ENCODE peak calls at places on chromosomes 13 and 19, in seven cellular contexts. T is right atrium auricular region, Q is colonic mucosa, M is psoas muscle, I is fibroblast of lung, F is tibial nerve, J is right cardiac atrium. R is an unnamed sample. For H3K27me3 and H3K4me1, the result is how much of the 10 kb centered on the place peaks cover.

GRCh38 chr19:15276620-15277019 is 44.4 kb upstream of the EPHX3 start:
- DNase-seq in T (no peak), Q (no peak), M (no peak), I (no peak), F (no peak), J (no peak), R (no peak)

GRCh38 chr13:20465218-20465879 is 60.3 kb downstream of the CRYL1 start:
- DNase-seq in T (no peak), Q (peak), M (no peak), I (peak), F (no peak), J (no peak), R (no peak)

GRCh38 chr13:98784666-98785065 is 32.2 kb upstream of the SLC15A1 start:
- DNase-seq in T (no peak), Q (peak), M (no peak), I (no peak), F (no peak), J (no peak), R (no peak)

GRCh38 chr13:110236431-110236830 is 70.5 kb downstream of the COL4A1 start:
- DNase-seq in T (no peak), Q (no peak), M (no peak), I (no peak), F (no peak), J (no peak), R (no peak)

GRCh38 chr13:110036060-110036459 is 249.7 kb upstream of the IRS2 start:
- DNase-seq in T (no peak), Q (no peak), M (no peak), I (no peak), F (no peak), J (no peak), R (no peak)

GRCh38 chr19:49468746-49469447 is 5.1 kb upstream of the FLT3LG start:
- DNase-seq in T (peak), Q (peak), M (peak), I (peak), F (peak), J (peak), R (peak)

GRCh38 chr19:33715462-33715861 is 81.2 kb upstream of the KCTD15 start:
- DNase-seq in T (no peak), Q (no peak), M (no peak), I (no peak), F (no peak), J (no peak), R (no peak)

GRCh38 chr13:113551081-113552000 is 33.2 kb upstream of the TFDP1 start:
- DNase-seq in T (peak), Q (peak), M (no peak), I (no peak), F (no peak), J (no peak), R (no peak)

GRCh38 chr19:19737559-19738332 is 4.8 kb upstream of the ZNF14 start:
- DNase-seq in T (no peak), Q (no peak), M (no peak), I (no peak), F (no peak), J (no peak), R (no peak)

GRCh38 chr13:23506821-23507210 is 63.4 kb upstream of the TNFRSF19 start:
- DNase-seq in T (no peak), Q (no peak), M (no peak), I (peak), F (no peak), J (no peak), R (no peak)

GRCh38 chr13:37479901-37480300 is 118.7 kb downstream of the POSTN start:
- DNase-seq in T (no peak), Q (no peak), M (no peak), I (peak), F (no peak), J (no peak), R (no peak)

GRCh38 chr13:44267966-44268365 is 105.7 kb upstream of the SERP2 start:
- DNase-seq in T (no peak), Q (no peak), M (no peak), I (peak), F (no peak), J (no peak), R (no peak)

GRCh38 chr13:83168575-83168974 is 713.7 kb downstream of the SLITRK1 start:
- DNase-seq in T (no peak), Q (no peak), M (no peak), I (no peak), F (no peak), J (no peak), R (no peak)

GRCh38 chr19:49133621-49134454 is 14.5 kb downstream of the PPFIA3 start:
- DNase-seq in T (no peak), Q (peak), M (peak), I (peak), F (no peak), J (peak), R (no peak)

GRCh38 chr13:113749507-113749906 is 9.5 kb upstream of the TMEM255B start:
- DNase-seq in T (no peak), Q (no peak), M (no peak), I (no peak), F (no peak), J (no peak), R (no peak)

GRCh38 chr13:113114511-113115362 is 7.9 kb upstream of the F10 start:
- DNase-seq in T (no peak), Q (no peak), M (no peak), I (no peak), F (no peak), J (peak), R (no peak)

GRCh38 chr13:34162545-34162936 is 344.6 kb downstream of the RFC3 start:
- DNase-seq in T (no peak), Q (no peak), M (no peak), I (peak), F (no peak), J (no peak), R (no peak)

GRCh38 chr13:113164492-113164891 is 6.0 kb downstream of the PROZ start:
- DNase-seq in T (no peak), Q (no peak), M (no peak), I (no peak), F (no peak), J (no peak), R (no peak)

GRCh38 chr19:50874185-50874584 is 946 bp downstream of the KLK2 start:
- DNase-seq in T (no peak), Q (no peak), M (no peak), I (no peak), F (no peak), J (no peak), R (no peak)

GRCh38 chr19:16542894-16543498 is 759 bp upstream of the CHERP start:
- DNase-seq in T (no peak), Q (no peak), M (no peak), I (peak), F (no peak), J (no peak), R (no peak)

GRCh38 chr13:111093634-111094033 is 21.5 kb upstream of the ARHGEF7 start:
- DNase-seq in T (no peak), Q (no peak), M (no peak), I (no peak), F (no peak), J (no peak), R (no peak)

GRCh38 chr13:110957181-110957884 is 42.5 kb upstream of the ANKRD10 start:
- DNase-seq in T (no peak), Q (no peak), M (no peak), I (peak), F (no peak), J (no peak), R (no peak)

GRCh38 chr13:99895428-99895998 is 76.1 kb downstream of the ZIC5 start:
- DNase-seq in T (no peak), Q (peak), M (no peak), I (peak), F (no peak), J (no peak), R (peak)
- H3K27me3 ChIP-seq in T (under half), Q (under half), M (under half), I (under half), F (half or more), J (under half), R (under half)

GRCh38 chr13:46388846-46389245 is 1.8 kb upstream of the RUBCNL start:
- DNase-seq in T (no peak), Q (no peak), M (no peak), I (no peak), F (no peak), J (no peak), R (no peak)

GRCh38 chr13:46388308-46388707 is 1.3 kb upstream of the RUBCNL start:
- DNase-seq in T (no peak), Q (no peak), M (no peak), I (no peak), F (no peak), J (no peak), R (no peak)

GRCh38 chr13:46386996-46387851 is at the start of gene RUBCNL:
- DNase-seq in T (no peak), Q (peak), M (peak), I (peak), F (no peak), J (peak), R (peak)

GRCh38 chr13:46389457-46389856 is 2.4 kb upstream of the RUBCNL start:
- DNase-seq in T (no peak), Q (no peak), M (no peak), I (no peak), F (no peak), J (no peak), R (no peak)

DNA sequence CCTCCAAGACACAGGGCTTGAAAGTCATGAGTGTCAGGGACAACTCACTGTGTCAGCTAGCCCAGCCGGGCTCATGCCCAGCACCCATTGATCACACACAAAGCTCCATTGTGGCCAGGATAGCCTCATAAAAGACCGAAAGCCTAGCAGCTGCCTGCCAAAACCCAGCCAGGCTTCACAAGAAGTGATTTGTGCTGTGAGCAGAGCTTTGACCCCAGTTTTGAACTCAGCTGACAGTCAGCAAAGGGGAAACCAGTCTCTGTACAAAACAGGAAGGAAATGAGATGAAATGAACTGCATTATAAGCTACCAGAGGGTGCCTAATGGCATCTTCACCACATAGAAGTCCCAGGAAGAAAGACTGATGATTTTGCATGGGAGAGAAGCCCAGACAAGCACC is 2.9 kb upstream of the RUBCNL start:
- DNase-seq in T (no peak), Q (peak), M (no peak), I (peak), F (no peak), J (peak), R (peak)
- H3K4me1 ChIP-seq in T (under half), Q (under half), M (under half), I (under half), F (under half), J (under half), R (under half)

GRCh38 chr13:47480941-47481340 is 520.1 kb downstream of the SUCLA2 start:
- DNase-seq in T (no peak), Q (no peak), M (no peak), I (no peak), F (no peak), J (no peak), R (no peak)
- H3K27me3 ChIP-seq in T (under half), Q (under half), M (under half), I (under half), F (under half), J (under half), R (under half)

DNA sequence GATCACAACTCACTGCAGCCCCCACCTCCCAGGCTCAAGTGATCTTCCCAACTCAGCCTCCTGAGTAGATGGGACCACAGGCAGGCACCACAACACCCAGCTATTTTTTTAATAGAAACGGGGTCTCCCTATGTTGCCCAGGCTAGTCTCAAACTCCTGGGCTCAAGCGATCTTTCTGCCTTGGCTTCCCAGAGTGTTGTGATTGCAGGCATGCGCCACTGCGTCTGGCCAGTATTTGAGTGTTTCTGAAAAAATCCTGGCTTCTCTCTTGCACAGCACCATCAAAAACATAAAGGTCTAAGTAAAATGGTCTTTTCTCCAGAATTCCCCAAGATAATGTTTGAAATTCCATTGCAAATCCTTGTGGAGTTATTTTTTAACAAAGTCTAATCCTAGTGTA is 47.8 kb downstream of the ELF1 start:
- DNase-seq in T (no peak), Q (no peak), M (no peak), I (no peak), F (no peak), J (no peak), R (no peak)
- H3K4me1 ChIP-seq in T (under half), Q (under half), M (half or more), I (under half), F (half or more), J (under half), R (half or more)

GRCh38 chr19:54336893-54337857 is 1.8 kb downstream of the LILRA4 start:
- DNase-seq in T (no peak), Q (no peak), M (no peak), I (no peak), F (no peak), J (no peak), R (no peak)
- H3K27me3 ChIP-seq in T (under half), Q (under half), M (under half), I (under half), F (under half), J (under half), R (under half)

GRCh38 chr19:41363753-41364545 is at the start of gene B9D2:
- DNase-seq in T (peak), Q (peak), M (peak), I (peak), F (peak), J (peak), R (peak)
- H3K4me1 ChIP-seq in T (under half), Q (under half), M (under half), I (under half), F (under half), J (under half), R (under half)

GRCh38 chr19:35509861-35510625 is 3.4 kb downstream of the DMKN start:
- DNase-seq in T (peak), Q (peak), M (peak), I (peak), F (peak), J (peak), R (peak)

GRCh38 chr19:35508129-35508528 is 5.3 kb downstream of the DMKN start:
- DNase-seq in T (no peak), Q (no peak), M (no peak), I (no peak), F (no peak), J (no peak), R (no peak)

GRCh38 chr19:35505956-35506355 is 7.5 kb downstream of the DMKN start:
- DNase-seq in T (no peak), Q (no peak), M (no peak), I (no peak), F (no peak), J (no peak), R (no peak)

GRCh38 chr19:35509018-35509652 is 4.3 kb downstream of the DMKN start:
- DNase-seq in T (no peak), Q (peak), M (no peak), I (no peak), F (no peak), J (no peak), R (peak)

GRCh38 chr19:35507561-35507960 is 5.9 kb downstream of the DMKN start:
- DNase-seq in T (no peak), Q (no peak), M (no peak), I (no peak), F (no peak), J (no peak), R (no peak)
- H3K27me3 ChIP-seq in T (under half), Q (under half), M (under half), I (under half), F (half or more), J (under half), R (under half)

GRCh38 chr19:38265213-38265861 is 964 bp downstream of the SPINT2 start:
- DNase-seq in T (no peak), Q (peak), M (no peak), I (no peak), F (no peak), J (peak), R (peak)
- H3K4me1 ChIP-seq in T (under half), Q (under half), M (under half), I (under half), F (under half), J (under half), R (under half)

GRCh38 chr19:17687857-17688784 is at the start of gene UNC13A:
- DNase-seq in T (no peak), Q (peak), M (peak), I (peak), F (no peak), J (peak), R (peak)

GRCh38 chr19:17687141-17687856 is 855 bp downstream of the UNC13A start:
- DNase-seq in T (no peak), Q (no peak), M (no peak), I (no peak), F (no peak), J (no peak), R (no peak)

GRCh38 chr19:17695198-17695597 is 7.0 kb upstream of the UNC13A start:
- DNase-seq in T (no peak), Q (no peak), M (no peak), I (no peak), F (no peak), J (no peak), R (no peak)

GRCh38 chr19:17688853-17689595 is 870 bp upstream of the UNC13A start:
- DNase-seq in T (no peak), Q (no peak), M (no peak), I (no peak), F (no peak), J (no peak), R (no peak)

GRCh38 chr19:17692566-17692965 is 4.4 kb upstream of the UNC13A start:
- DNase-seq in T (no peak), Q (no peak), M (no peak), I (no peak), F (no peak), J (no peak), R (no peak)
- H3K27me3 ChIP-seq in T (under half), Q (under half), M (under half), I (under half), F (half or more), J (under half), R (under half)

GRCh38 chr19:13848811-13849241 is 28.1 kb upstream of the NANOS3 start:
- DNase-seq in T (no peak), Q (peak), M (no peak), I (no peak), F (no peak), J (no peak), R (no peak)
- H3K4me1 ChIP-seq in T (under half), Q (under half), M (half or more), I (under half), F (under half), J (under half), R (half or more)